ENCODE peak calls at places on chromosomes 16 and 17, in ten cellular contexts. C is activated CD4-positive, CD25-positive, alpha-beta regulatory T cell; D is mesendoderm; Y is foreskin fibroblast; L is osteocyte; A is NCI-H1436; R is stimulated activated CD8-positive, alpha-beta memory T cell treated with anti-CD3 and anti-CD28 coated beads, Interleukin-7, amount 100 ng/mL, for 4 hours; N is skeletal muscle cell; F is NCI-H510A treated with DMSO at 0.1 percent for 48 hours; B is CD8-positive, alpha-beta T cell. I is an unnamed sample.

GRCh38 chr16:4351880-4352279 is 759 bp upstream of the PAM16 start:
- DNase-seq in C (no peak), D (no peak), Y (no peak), L (no peak), A (no peak), R (no peak), N (no peak), F (no peak), B (no peak), I (no peak)

GRCh38 chr16:71404364-71404763 is 37.5 kb downstream of the TLE7 start:
- DNase-seq in C (no peak), D (no peak), Y (no peak), L (no peak), A (no peak), R (no peak), N (no peak), F (no peak), B (no peak), I (no peak)

GRCh38 chr16:87274808-87275207 is 42.4 kb downstream of the C16orf95 start:
- DNase-seq in C (no peak), D (no peak), Y (no peak), L (no peak), A (no peak), R (no peak), N (no peak), F (no peak), B (no peak), I (no peak)

GRCh38 chr17:2222901-2223616 is 80.5 kb downstream of the SMG6 start:
- DNase-seq in C (no peak), D (no peak), Y (no peak), L (no peak), A (no peak), R (peak), N (peak), F (no peak), B (peak), I (no peak)

GRCh38 chr17:55641559-55642160 is 81.0 kb downstream of the TMEM100 start:
- DNase-seq in C (no peak), D (peak), Y (peak), L (no peak), A (no peak), R (no peak), N (peak), F (peak), B (no peak), I (no peak)

GRCh38 chr16:1763521-1764511 is 7.5 kb downstream of the NME3 start:
- DNase-seq in C (no peak), D (peak), Y (no peak), L (no peak), A (no peak), R (no peak), N (no peak), F (no peak), B (no peak), I (no peak)

GRCh38 chr16:30997887-30998711 is 12.3 kb downstream of the STX1B start:
- DNase-seq in C (no peak), D (peak), Y (peak), L (no peak), A (no peak), R (no peak), N (peak), F (no peak), B (no peak), I (peak)

GRCh38 chr17:73189417-73190099 is 3.3 kb upstream of the COG1 start:
- DNase-seq in C (no peak), D (peak), Y (peak), L (no peak), A (peak), R (no peak), N (no peak), F (peak), B (no peak), I (no peak)

GRCh38 chr17:82384730-82385429 is 13.3 kb downstream of the UTS2R start:
- DNase-seq in C (no peak), D (peak), Y (peak), L (no peak), A (peak), R (no peak), N (no peak), F (peak), B (no peak), I (no peak)

GRCh38 chr17:81576621-81577277 is 24.6 kb upstream of the FAAP100 start:
- DNase-seq in C (no peak), D (no peak), Y (peak), L (no peak), A (no peak), R (no peak), N (peak), F (no peak), B (no peak), I (no peak)

GRCh38 chr17:76688165-76688622 is 22.6 kb downstream of the MXRA7 start:
- DNase-seq in C (no peak), D (no peak), Y (no peak), L (no peak), A (no peak), R (no peak), N (no peak), F (no peak), B (no peak), I (no peak)

GRCh38 chr17:78780335-78780734 is 1.7 kb downstream of the CYTH1 start:
- DNase-seq in C (no peak), D (no peak), Y (no peak), L (no peak), A (no peak), R (no peak), N (no peak), F (no peak), B (no peak), I (no peak)

GRCh38 chr17:75712480-75712879 is 8.8 kb upstream of the ITGB4 start:
- DNase-seq in C (no peak), D (no peak), Y (no peak), L (no peak), A (no peak), R (no peak), N (no peak), F (no peak), B (no peak), I (no peak)

GRCh38 chr17:41167561-41167960 is 460 bp downstream of the KRTAP4-3 start:
- DNase-seq in C (no peak), D (peak), Y (no peak), L (no peak), A (no peak), R (no peak), N (no peak), F (no peak), B (no peak), I (no peak)

GRCh38 chr16:3578121-3578520 is 918 bp upstream of the NLRC3 start:
- DNase-seq in C (no peak), D (no peak), Y (no peak), L (no peak), A (no peak), R (peak), N (no peak), F (no peak), B (no peak), I (no peak)

GRCh38 chr17:60103957-60104356 is 25.2 kb upstream of the HEATR6 start:
- DNase-seq in C (no peak), D (no peak), Y (no peak), L (no peak), A (no peak), R (no peak), N (no peak), F (no peak), B (no peak), I (no peak)

GRCh38 chr16:64882385-64882784 is 239.5 kb downstream of the CDH11 start:
- DNase-seq in C (no peak), D (no peak), Y (peak), L (no peak), A (no peak), R (no peak), N (peak), F (no peak), B (no peak), I (no peak)

GRCh38 chr17:38797828-38798227 is 1.5 kb downstream of the PIP4K2B start:
- DNase-seq in C (no peak), D (no peak), Y (no peak), L (no peak), A (no peak), R (no peak), N (no peak), F (no peak), B (no peak), I (no peak)

GRCh38 chr16:11079657-11080187 is 135.4 kb downstream of the CLEC16A start:
- DNase-seq in C (no peak), D (no peak), Y (peak), L (no peak), A (no peak), R (no peak), N (peak), F (no peak), B (no peak), I (peak)

GRCh38 chr17:76726766-76727718 is at the start of gene METTL23:
- DNase-seq in C (peak), D (peak), Y (peak), L (peak), A (peak), R (peak), N (no peak), F (peak), B (peak), I (no peak)

GRCh38 chr16:16101585-16101984 is 121.7 kb downstream of the ABCC6 start:
- DNase-seq in C (no peak), D (no peak), Y (no peak), L (no peak), A (no peak), R (no peak), N (no peak), F (peak), B (no peak), I (no peak)

GRCh38 chr17:47280072-47280811 is 26.6 kb downstream of the ITGB3 start:
- DNase-seq in C (no peak), D (no peak), Y (no peak), L (no peak), A (no peak), R (no peak), N (no peak), F (no peak), B (no peak), I (no peak)

GRCh38 chr17:72706396-72706981 is 386.0 kb downstream of the SLC39A11 start:
- DNase-seq in C (no peak), D (no peak), Y (no peak), L (no peak), A (no peak), R (no peak), N (no peak), F (no peak), B (no peak), I (no peak)

GRCh38 chr16:21260870-21261791 is 17.0 kb downstream of the CRYM start:
- DNase-seq in C (no peak), D (no peak), Y (peak), L (no peak), A (peak), R (no peak), N (peak), F (no peak), B (no peak), I (peak)

GRCh38 chr17:81338301-81339179 is 43.4 kb upstream of the SLC38A10 start:
- DNase-seq in C (no peak), D (no peak), Y (no peak), L (no peak), A (no peak), R (no peak), N (no peak), F (no peak), B (no peak), I (no peak)

GRCh38 chr16:85402910-85403692 is 210.0 kb upstream of the GSE1 start:
- DNase-seq in C (no peak), D (peak), Y (no peak), L (no peak), A (no peak), R (no peak), N (peak), F (no peak), B (no peak), I (no peak)

GRCh38 chr16:85029413-85029794 is 1.8 kb downstream of the KIAA0513 start:
- DNase-seq in C (peak), D (peak), Y (peak), L (no peak), A (no peak), R (peak), N (no peak), F (no peak), B (no peak), I (peak)

GRCh38 chr16:80084614-80085013 is 456.2 kb upstream of the DYNLRB2 start:
- DNase-seq in C (no peak), D (peak), Y (no peak), L (no peak), A (peak), R (no peak), N (no peak), F (peak), B (no peak), I (no peak)

GRCh38 chr16:82748026-82748425 is 121.3 kb downstream of the CDH13 start:
- DNase-seq in C (no peak), D (no peak), Y (peak), L (no peak), A (no peak), R (no peak), N (peak), F (no peak), B (no peak), I (no peak)

GRCh38 chr16:48215738-48216137 is 28.4 kb upstream of the LONP2 start:
- DNase-seq in C (no peak), D (no peak), Y (no peak), L (no peak), A (no peak), R (no peak), N (no peak), F (no peak), B (no peak), I (no peak)

GRCh38 chr17:70006159-70006558 is 68.9 kb upstream of the KCNJ16 start:
- DNase-seq in C (no peak), D (no peak), Y (no peak), L (no peak), A (no peak), R (no peak), N (peak), F (no peak), B (no peak), I (no peak)

GRCh38 chr17:69637399-69638165 is 223.1 kb downstream of the MAP2K6 start:
- DNase-seq in C (no peak), D (no peak), Y (peak), L (no peak), A (no peak), R (no peak), N (peak), F (no peak), B (no peak), I (peak)

GRCh38 chr16:13540771-13541170 is 379.2 kb upstream of the ERCC4 start:
- DNase-seq in C (no peak), D (no peak), Y (no peak), L (no peak), A (no peak), R (no peak), N (no peak), F (no peak), B (no peak), I (no peak)